ENCODE peak calls at places on chromosomes 2 and 18, in four cellular contexts. T is dorsolateral prefrontal cortex, I is GM06990, H is prostate gland. N is an unnamed sample. For H3K27me3, the result is how much of the 10 kb centered on the place peaks cover.

GRCh38 chr2:238502956-238503791 is 76.4 kb downstream of the ASB1 start:
- DNase-seq in T (no peak), I (no peak), H (no peak), N (no peak)

GRCh38 chr2:240972636-240973521 is 25.5 kb upstream of the SNED1 start:
- DNase-seq in T (no peak), I (no peak), H (peak), N (no peak)

GRCh38 chr18:41378628-41379027 is 576.4 kb upstream of the PIK3C3 start:
- DNase-seq in T (no peak), I (no peak), H (no peak), N (no peak)

GRCh38 chr18:38981382-38981781 is 1415.8 kb upstream of the CELF4 start:
- DNase-seq in T (no peak), I (no peak), H (no peak), N (no peak)

GRCh38 chr2:11377915-11378649 is 33.6 kb upstream of the ROCK2 start:
- DNase-seq in T (no peak), I (peak), H (no peak), N (no peak)

GRCh38 chr2:174613545-174613944 is 15.9 kb upstream of the WIPF1 start:
- DNase-seq in T (no peak), I (no peak), H (no peak), N (no peak)

GRCh38 chr18:37717656-37718055 is 152.1 kb upstream of the CELF4 start:
- DNase-seq in T (no peak), I (no peak), H (no peak), N (no peak)

GRCh38 chr18:31317860-31318259 is at the start of gene DSG1:
- DNase-seq in T (no peak), I (no peak), H (no peak), N (no peak)

GRCh38 chr2:73896362-73897239 is 3.8 kb downstream of the ACTG2 start:
- DNase-seq in T (no peak), I (no peak), H (no peak), N (no peak)

GRCh38 chr2:111663471-111663951 is 220.5 kb downstream of the ANAPC1 start:
- DNase-seq in T (no peak), I (no peak), H (no peak), N (no peak)

GRCh38 chr2:183665403-183665802 is 541.2 kb downstream of the NUP35 start:
- DNase-seq in T (no peak), I (no peak), H (no peak), N (no peak)

GRCh38 chr2:215831296-215831913 is 181.9 kb downstream of the MREG start:
- DNase-seq in T (no peak), I (no peak), H (no peak), N (peak)

GRCh38 chr2:1628893-1629292 is 115.4 kb downstream of the PXDN start:
- DNase-seq in T (no peak), I (no peak), H (peak), N (no peak)

GRCh38 chr2:27379840-27380625 is 501 bp downstream of the ZNF513 start:
- DNase-seq in T (peak), I (peak), H (peak), N (peak)

GRCh38 chr2:235729182-235729929 is 235.5 kb downstream of the AGAP1 start:
- DNase-seq in T (no peak), I (no peak), H (no peak), N (no peak)

GRCh38 chr2:28505361-28505760 is 9.5 kb downstream of the PLB1 start:
- DNase-seq in T (no peak), I (no peak), H (no peak), N (no peak)

GRCh38 chr18:3604626-3605408 is 154.8 kb downstream of the TGIF1 start:
- DNase-seq in T (no peak), I (no peak), H (no peak), N (peak)

GRCh38 chr18:62828091-62828640 is 112.8 kb downstream of the PHLPP1 start:
- DNase-seq in T (no peak), I (no peak), H (no peak), N (no peak)

GRCh38 chr2:190318514-190318913 is 1.1 kb downstream of the HIBCH start:
- DNase-seq in T (no peak), I (no peak), H (no peak), N (no peak)

GRCh38 chr18:5630057-5630765 is 86.4 kb upstream of the EPB41L3 start:
- DNase-seq in T (peak), I (peak), H (peak), N (peak)

GRCh38 chr2:42762823-42763804 is 821 bp downstream of the OXER1 start:
- DNase-seq in T (no peak), I (no peak), H (no peak), N (no peak)

GRCh38 chr2:217942731-217943335 is 60.0 kb downstream of the TNS1 start:
- DNase-seq in T (peak), I (no peak), H (no peak), N (no peak)

GRCh38 chr2:24926602-24927252 is 6.7 kb upstream of the ADCY3 start:
- DNase-seq in T (no peak), I (peak), H (no peak), N (peak)

GRCh38 chr2:196482119-196483065 is 157.1 kb upstream of the CCDC150 start:
- DNase-seq in T (no peak), I (no peak), H (no peak), N (no peak)

GRCh38 chr2:231189171-231189530 is 9.3 kb upstream of the ARMC9 start:
- DNase-seq in T (no peak), I (no peak), H (no peak), N (no peak)
- H3K27me3 ChIP-seq in T (under half), I (under half), H (under half), N (under half)

GRCh38 chr2:113263546-113263945 is 15.2 kb downstream of the PAX8 start:
- DNase-seq in T (no peak), I (no peak), H (no peak), N (no peak)
- H3K27me3 ChIP-seq in T (under half), I (under half), H (under half), N (under half)

GRCh38 chr2:119545076-119545475 is 827 bp downstream of the CFAP221 start:
- DNase-seq in T (no peak), I (no peak), H (no peak), N (no peak)
- H3K27me3 ChIP-seq in T (under half), I (under half), H (under half), N (under half)

GRCh38 chr2:172107690-172108586 is 5.2 kb upstream of the DLX2 start:
- DNase-seq in T (no peak), I (no peak), H (no peak), N (no peak)

GRCh38 chr2:172106128-172106961 is 3.6 kb upstream of the DLX2 start:
- DNase-seq in T (no peak), I (no peak), H (no peak), N (no peak)

GRCh38 chr2:172109256-172109655 is 6.6 kb upstream of the DLX2 start:
- DNase-seq in T (no peak), I (no peak), H (no peak), N (no peak)

GRCh38 chr2:172108587-172108930 is 5.9 kb upstream of the DLX2 start:
- DNase-seq in T (no peak), I (no peak), H (no peak), N (no peak)

DNA sequence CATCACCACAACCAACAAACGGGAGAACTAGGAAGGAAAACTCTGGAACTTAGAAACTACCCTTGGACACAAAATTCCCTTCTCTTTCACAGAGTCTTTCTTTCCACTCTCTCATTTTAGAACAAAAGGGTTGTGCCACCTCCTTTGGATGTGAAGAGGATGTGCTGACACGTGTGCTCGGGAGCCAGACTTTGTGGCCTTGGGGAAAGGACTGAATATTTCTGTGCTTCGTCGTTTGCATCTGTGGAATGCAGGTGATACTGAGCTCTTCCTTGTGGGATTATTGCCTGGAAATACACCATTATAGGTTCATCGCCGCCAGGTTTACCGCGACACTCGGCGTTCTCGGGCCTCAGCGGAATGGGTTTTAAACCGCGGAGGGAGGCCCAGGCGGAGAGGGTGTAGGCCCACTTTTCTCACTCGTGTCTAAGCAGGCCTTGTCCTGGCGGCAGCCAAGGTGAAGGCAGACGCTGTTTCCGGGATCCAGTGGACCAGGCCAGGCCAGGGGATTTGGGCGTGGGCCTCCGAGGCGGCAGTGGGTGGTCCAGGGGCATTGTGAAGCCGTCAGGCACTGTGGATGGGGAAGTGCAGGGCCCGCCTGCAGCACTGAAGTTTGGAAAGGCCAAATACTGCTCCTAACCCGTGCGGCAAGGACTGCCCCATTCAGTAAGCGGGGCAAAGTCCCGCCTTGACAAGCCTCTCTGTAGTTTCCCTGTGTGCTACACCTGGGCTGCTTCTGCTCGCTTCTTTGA is 7.1 kb upstream of the DLX2 start:
- DNase-seq in T (no peak), I (no peak), H (no peak), N (no peak)
- H3K27me3 ChIP-seq in T (under half), I (under half), H (under half), N (under half)

DNA sequence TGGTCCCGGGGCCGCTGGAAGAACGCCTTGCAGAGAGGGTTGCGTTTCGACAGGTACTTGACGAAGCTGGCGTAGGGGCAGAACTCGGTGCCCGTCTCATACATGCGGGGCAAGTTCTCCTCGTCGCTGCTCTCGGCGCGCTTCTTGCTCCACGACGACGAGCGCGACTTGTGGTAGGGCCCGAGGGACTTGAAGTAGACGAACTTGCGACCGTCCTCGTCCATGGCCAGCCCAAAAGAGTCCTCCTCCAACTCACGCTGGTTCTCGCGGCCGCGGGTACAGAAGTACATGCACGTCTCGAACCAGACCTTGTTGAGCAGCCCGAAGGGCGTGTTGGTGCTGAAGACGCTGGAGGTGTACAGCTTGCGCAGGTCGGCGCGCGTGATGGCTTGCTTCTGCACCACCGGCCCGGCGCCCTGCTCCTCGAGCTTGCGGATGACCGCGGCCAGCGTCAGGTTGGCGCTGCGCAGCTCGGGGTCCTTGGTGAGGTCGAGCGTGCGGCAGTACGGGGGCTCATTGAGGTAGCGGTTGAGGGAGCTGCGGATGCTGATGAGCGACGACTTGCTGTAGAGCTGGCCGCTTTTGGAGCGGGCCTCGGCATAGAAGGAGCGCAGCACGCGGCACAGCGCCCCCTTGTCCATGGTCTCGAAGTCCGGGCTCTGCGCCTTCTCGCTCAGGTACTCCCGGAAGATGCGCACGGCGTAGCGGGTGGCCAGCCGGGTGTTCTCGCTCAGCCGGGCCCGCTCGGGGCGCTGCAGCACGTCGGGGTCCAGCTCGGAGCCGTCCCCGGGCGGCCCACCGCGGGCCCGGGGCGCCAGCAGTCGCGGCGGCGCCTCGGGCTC is 830 bp downstream of the KCTD1 start:
- DNase-seq in T (peak), I (peak), H (peak), N (peak)
- H3K27me3 ChIP-seq in T (under half), I (under half), H (under half), N (under half)

DNA sequence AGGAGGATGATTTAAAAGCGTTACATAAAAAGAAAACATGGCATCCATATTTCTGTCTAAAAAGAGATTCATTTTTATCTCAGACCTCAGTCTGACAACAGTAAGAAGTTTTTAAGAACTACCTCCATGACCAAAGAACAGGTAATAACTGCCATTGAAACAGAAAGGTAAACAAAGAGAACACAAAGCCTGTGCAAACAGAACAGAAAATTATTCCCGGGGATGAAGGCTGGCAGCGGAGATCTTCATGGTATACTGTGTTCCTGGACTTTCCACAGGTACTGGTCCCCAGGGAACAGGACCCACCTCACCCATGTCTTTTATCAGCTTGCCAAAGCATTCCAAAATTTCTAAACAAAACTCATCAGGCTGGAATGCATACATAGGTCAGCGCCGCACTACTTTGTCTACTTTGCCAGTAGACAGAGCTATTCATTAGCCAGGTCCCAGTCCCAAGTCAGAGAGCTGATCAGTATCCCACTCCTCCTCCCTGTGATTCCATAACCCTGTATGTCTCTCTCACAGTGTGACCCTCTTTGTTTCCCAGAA is 277.3 kb downstream of the MBD2 start:
- DNase-seq in T (no peak), I (no peak), H (no peak), N (no peak)
- H3K27me3 ChIP-seq in T (under half), I (under half), H (under half), N (under half)

N was measured in HL-60.